ENCODE peak calls at places on chromosomes 1 and 21, in four cellular contexts. N is heart right ventricle, L is heart left ventricle, V is brain microvascular endothelial cell. Q is an unnamed sample.

GRCh38 chr1:41465741-41466140 is 18.7 kb downstream of the EDN2 start:
- DNase-seq in N (no peak), L (no peak), V (no peak), Q (peak)

GRCh38 chr1:79929356-79929755 is 922.8 kb upstream of the ADGRL4 start:
- DNase-seq in N (no peak), L (no peak), V (no peak), Q (no peak)

GRCh38 chr1:9319789-9320519 is 27.3 kb downstream of the SPSB1 start:
- DNase-seq in N (no peak), L (no peak), V (no peak), Q (no peak)

GRCh38 chr1:217921126-217921900 is 290.2 kb downstream of the SPATA17 start:
- DNase-seq in N (no peak), L (no peak), V (no peak), Q (no peak)

GRCh38 chr1:32327204-32327603 is 8.8 kb downstream of the MARCKSL1 start:
- DNase-seq in N (no peak), L (no peak), V (no peak), Q (no peak)

GRCh38 chr1:14466006-14466405 is 132.5 kb upstream of the KAZN start:
- DNase-seq in N (no peak), L (no peak), V (no peak), Q (no peak)

GRCh38 chr1:68429233-68429804 is 20.4 kb downstream of the RPE65 start:
- DNase-seq in N (no peak), L (no peak), V (no peak), Q (no peak)

GRCh38 chr21:41926068-41926806 is 27.6 kb downstream of the C2CD2 start:
- DNase-seq in N (no peak), L (no peak), V (peak), Q (peak)

GRCh38 chr1:110879758-110880606 is 7.0 kb downstream of the CD53 start:
- DNase-seq in N (no peak), L (no peak), V (no peak), Q (no peak)

GRCh38 chr1:165686121-165686970 is 12.0 kb downstream of the ALDH9A1 start:
- DNase-seq in N (no peak), L (no peak), V (no peak), Q (no peak)

GRCh38 chr1:202798792-202799331 is 9.4 kb downstream of the KDM5B start:
- DNase-seq in N (no peak), L (no peak), V (no peak), Q (no peak)

GRCh38 chr1:37305108-37305507 is 169.3 kb upstream of the ZC3H12A start:
- DNase-seq in N (no peak), L (no peak), V (no peak), Q (no peak)

GRCh38 chr1:155277896-155278688 is 829 bp downstream of the HCN3 start:
- DNase-seq in N (peak), L (peak), V (no peak), Q (peak)

GRCh38 chr21:38623552-38623951 is 125.3 kb upstream of the ERG start:
- DNase-seq in N (no peak), L (no peak), V (no peak), Q (no peak)

GRCh38 chr1:19038732-19039131 is 82.3 kb upstream of the IFFO2 start:
- DNase-seq in N (no peak), L (no peak), V (no peak), Q (no peak)

GRCh38 chr21:42624095-42624830 is 29.2 kb upstream of the PDE9A start:
- DNase-seq in N (no peak), L (no peak), V (no peak), Q (no peak)

GRCh38 chr1:234721476-234722266 is 111.7 kb upstream of the IRF2BP2 start:
- DNase-seq in N (peak), L (peak), V (peak), Q (no peak)

GRCh38 chr1:1917304-1917976 is 1.6 kb downstream of the TMEM52 start:
- DNase-seq in N (no peak), L (peak), V (no peak), Q (no peak)

GRCh38 chr1:229436178-229436577 is 2.3 kb upstream of the ACTA1 start:
- DNase-seq in N (no peak), L (peak), V (no peak), Q (no peak)

GRCh38 chr21:31557421-31557955 is 102.0 kb upstream of the SOD1 start:
- DNase-seq in N (no peak), L (no peak), V (no peak), Q (no peak)

GRCh38 chr21:43727571-43728466 is 8.9 kb downstream of the PDXK start:
- DNase-seq in N (no peak), L (no peak), V (no peak), Q (no peak)

GRCh38 chr1:178945763-178946266 is 74.9 kb upstream of the ANGPTL1 start:
- DNase-seq in N (no peak), L (no peak), V (peak), Q (no peak)

GRCh38 chr1:225762444-225762843 is 15.2 kb upstream of the SRP9 start:
- DNase-seq in N (no peak), L (no peak), V (peak), Q (no peak)

GRCh38 chr1:30109853-30110252 is 613.5 kb downstream of the MATN1 start:
- DNase-seq in N (no peak), L (no peak), V (no peak), Q (no peak)

GRCh38 chr1:154745286-154745731 is 124.8 kb downstream of the KCNN3 start:
- DNase-seq in N (peak), L (peak), V (no peak), Q (no peak)

GRCh38 chr1:77513839-77514763 is 168.4 kb downstream of the ZZZ3 start:
- DNase-seq in N (no peak), L (peak), V (peak), Q (no peak)

GRCh38 chr1:92736395-92736794 is 48.5 kb downstream of the EVI5 start:
- DNase-seq in N (no peak), L (no peak), V (no peak), Q (no peak)

GRCh38 chr1:116569776-116570357 is 959 bp downstream of the CD58 start:
- DNase-seq in N (peak), L (peak), V (no peak), Q (no peak)
- H3K27ac ChIP-seq in N (peak), L (peak), V (no peak), Q (peak)

DNA sequence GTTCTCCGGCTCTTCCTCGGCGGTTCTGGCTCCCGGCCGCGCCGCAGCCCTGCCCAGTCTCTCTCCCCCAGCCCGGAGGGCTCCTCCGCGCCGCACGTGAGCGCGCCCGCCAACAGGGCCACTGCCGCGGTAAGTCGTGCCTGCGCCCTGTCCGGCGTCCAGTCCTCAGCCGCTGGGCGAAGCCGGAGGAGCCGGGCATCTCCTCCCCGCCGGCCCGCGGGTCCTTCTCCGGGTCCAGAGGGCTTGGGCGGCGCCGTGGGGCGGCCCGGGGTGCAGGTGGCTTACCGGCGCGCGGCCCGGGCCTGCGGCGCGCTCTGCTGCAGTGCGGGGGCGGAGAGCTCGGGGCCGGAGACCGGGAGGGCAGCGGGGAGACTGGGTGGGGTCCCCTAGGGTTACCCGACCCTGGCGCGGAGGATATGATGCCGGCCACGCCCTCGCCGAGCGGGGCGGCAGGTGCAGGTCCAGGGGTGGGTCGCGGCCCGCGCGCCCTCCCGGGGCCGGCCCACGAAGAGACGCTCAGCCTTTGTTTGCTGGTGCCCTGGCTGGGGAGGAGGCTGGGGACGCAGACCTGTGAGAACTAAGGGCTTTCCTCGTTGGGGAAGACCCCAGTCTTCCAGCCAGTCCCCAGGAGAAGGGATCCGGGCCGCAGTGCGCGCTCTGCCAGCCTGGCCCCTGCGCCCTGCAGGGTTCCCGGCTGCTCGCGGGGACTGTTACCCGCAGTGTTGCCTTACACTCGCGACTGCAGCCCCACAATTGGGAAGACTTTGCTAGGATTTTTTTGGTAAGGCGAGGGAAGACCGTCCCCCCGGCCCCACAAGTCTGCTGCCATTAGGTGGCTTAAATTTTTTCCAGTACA is at the start of gene DOP1B:
- DNase-seq in N (no peak), L (peak), V (no peak), Q (no peak)
- TF ChIP-seq CTCF in N (no peak), L (no peak), V (no peak), Q (no peak)

GRCh38 chr1:101482306-101482705 is 245.5 kb downstream of the S1PR1 start:
- DNase-seq in N (no peak), L (no peak), V (no peak), Q (no peak)
- H3K27ac ChIP-seq in N (no peak), L (no peak), V (no peak), Q (no peak)

GRCh38 chr1:205709640-205710039 is 29.3 kb upstream of the SLC45A3 start:
- DNase-seq in N (no peak), L (no peak), V (no peak), Q (no peak)

GRCh38 chr1:205714190-205714905 is 34.0 kb upstream of the SLC45A3 start:
- DNase-seq in N (no peak), L (no peak), V (no peak), Q (peak)

GRCh38 chr1:205709059-205709398 is 28.7 kb upstream of the SLC45A3 start:
- DNase-seq in N (no peak), L (no peak), V (peak), Q (no peak)

GRCh38 chr1:205710201-205711062 is 30.1 kb upstream of the SLC45A3 start:
- DNase-seq in N (no peak), L (no peak), V (no peak), Q (no peak)

GRCh38 chr1:205711105-205712048 is 31.1 kb upstream of the SLC45A3 start:
- DNase-seq in N (no peak), L (peak), V (peak), Q (peak)
- TF ChIP-seq CTCF in N (peak), L (peak), V (peak), Q (peak)

GRCh38 chr1:114723915-114724314 is 7.3 kb upstream of the NRAS start:
- DNase-seq in N (no peak), L (no peak), V (no peak), Q (no peak)

GRCh38 chr1:114723457-114723856 is 6.9 kb upstream of the NRAS start:
- DNase-seq in N (no peak), L (no peak), V (no peak), Q (no peak)

GRCh38 chr1:114719424-114719787 is 2.8 kb upstream of the NRAS start:
- DNase-seq in N (no peak), L (no peak), V (peak), Q (no peak)

GRCh38 chr1:114718661-114719423 is 2.3 kb upstream of the NRAS start:
- DNase-seq in N (no peak), L (no peak), V (peak), Q (peak)

DNA sequence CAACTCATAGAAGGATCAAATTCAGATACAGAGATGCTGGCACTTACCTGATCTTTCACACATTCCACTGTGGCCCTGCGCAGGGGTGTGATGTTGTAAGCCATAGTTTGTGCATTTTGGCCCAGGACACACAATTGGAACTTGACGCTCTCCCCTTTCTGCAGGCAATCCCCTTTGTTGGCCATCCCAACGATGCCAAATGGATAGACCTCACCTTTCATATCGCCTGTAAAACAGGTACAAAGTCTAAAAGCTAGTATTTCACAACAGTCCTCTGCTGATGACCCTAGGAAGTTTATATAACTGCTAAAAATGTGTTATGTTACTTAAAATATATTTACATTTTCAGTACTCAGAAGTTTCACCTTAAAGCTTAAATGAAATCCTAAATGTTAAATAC is 3.9 kb upstream of the NRAS start:
- DNase-seq in N (no peak), L (no peak), V (no peak), Q (no peak)
- H3K27ac ChIP-seq in N (no peak), L (no peak), V (no peak), Q (no peak)

GRCh38 chr21:46323227-46323709 is 402 bp downstream of the C21orf58 start:
- DNase-seq in N (no peak), L (no peak), V (no peak), Q (no peak)

GRCh38 chr21:46326110-46326703 is 2.3 kb downstream of the PCNT start:
- DNase-seq in N (no peak), L (no peak), V (no peak), Q (no peak)

GRCh38 chr21:46324390-46325072 is 575 bp downstream of the PCNT start:
- DNase-seq in N (peak), L (peak), V (peak), Q (peak)

GRCh38 chr21:46323710-46324389 is at the start of the genes C21orf58 and PCNT:
- DNase-seq in N (peak), L (peak), V (peak), Q (peak)

DNA sequence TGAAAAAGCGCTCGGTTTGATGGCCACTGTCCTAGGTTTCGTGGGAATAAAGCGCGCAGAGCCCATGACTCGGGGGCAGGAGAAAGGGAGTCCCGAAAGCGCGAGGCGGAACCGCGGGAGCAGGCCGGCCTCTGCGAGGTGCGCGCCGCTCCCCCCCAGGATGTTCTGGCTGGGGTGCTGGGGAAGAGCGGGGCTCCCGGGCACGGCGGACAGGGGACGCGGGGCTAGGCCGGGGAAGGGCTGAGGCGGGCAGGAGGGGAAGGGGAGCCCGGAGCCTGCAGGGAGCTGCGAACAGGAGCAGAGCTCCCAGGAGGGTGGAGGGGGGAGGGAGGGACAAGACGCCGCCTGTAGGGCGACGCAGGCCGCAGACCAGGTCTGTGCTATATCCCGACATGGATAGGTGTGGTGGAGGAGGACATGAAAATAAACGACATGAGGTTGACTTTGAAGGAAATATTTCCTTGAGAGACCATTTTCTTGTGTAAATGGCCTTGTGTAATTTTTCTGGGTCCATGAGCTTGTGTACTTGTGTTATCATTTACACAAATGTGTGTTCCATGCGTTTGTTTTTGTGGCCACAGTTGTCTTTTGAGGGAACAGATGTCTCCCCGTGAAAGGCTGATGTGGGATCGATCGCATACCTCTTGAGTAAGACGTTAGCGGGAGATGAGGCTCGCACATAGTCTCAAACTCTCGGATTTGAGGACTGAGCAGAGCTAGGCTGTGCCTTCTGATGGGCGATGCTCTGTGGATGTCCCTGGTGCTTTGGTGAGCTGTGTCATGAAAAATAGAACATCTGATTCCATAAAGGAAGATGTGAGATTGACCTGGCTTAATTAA is 1.3 kb downstream of the PCNT start:
- DNase-seq in N (peak), L (peak), V (peak), Q (peak)
- TF ChIP-seq CTCF in N (no peak), L (peak), V (peak), Q (no peak)

DNA sequence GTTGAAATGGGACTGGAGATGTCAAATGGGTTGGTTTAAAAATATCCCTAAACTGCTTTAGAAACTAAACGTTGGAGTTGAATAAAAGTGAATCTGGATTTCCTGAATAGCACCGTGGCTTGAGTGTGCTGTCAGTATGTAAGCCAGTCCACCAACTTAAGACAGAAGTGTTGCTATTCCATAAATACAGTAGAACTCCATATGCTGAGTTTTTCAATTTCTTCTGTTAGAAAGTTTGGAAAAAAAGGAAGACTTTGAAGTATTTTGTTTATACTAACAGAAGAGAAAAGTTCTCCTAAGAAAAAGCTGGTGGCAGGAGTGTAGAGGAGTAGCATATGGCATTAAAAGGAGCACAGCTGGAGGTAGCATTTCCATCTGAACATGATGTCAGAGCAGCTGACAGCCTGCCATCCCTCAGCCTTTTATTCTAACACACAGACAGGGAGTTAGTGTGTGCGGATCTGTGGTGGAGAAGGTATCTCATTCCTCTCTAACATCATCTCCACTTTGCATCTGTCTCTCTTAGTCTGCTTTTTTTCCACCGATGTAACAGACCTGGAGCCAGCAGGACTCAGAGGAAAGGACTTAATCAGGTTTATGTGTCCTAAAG is at the start of gene ZBTB18:
- DNase-seq in N (no peak), L (no peak), V (peak), Q (no peak)
- H3K27ac ChIP-seq in N (peak), L (peak), V (no peak), Q (peak)

DNA sequence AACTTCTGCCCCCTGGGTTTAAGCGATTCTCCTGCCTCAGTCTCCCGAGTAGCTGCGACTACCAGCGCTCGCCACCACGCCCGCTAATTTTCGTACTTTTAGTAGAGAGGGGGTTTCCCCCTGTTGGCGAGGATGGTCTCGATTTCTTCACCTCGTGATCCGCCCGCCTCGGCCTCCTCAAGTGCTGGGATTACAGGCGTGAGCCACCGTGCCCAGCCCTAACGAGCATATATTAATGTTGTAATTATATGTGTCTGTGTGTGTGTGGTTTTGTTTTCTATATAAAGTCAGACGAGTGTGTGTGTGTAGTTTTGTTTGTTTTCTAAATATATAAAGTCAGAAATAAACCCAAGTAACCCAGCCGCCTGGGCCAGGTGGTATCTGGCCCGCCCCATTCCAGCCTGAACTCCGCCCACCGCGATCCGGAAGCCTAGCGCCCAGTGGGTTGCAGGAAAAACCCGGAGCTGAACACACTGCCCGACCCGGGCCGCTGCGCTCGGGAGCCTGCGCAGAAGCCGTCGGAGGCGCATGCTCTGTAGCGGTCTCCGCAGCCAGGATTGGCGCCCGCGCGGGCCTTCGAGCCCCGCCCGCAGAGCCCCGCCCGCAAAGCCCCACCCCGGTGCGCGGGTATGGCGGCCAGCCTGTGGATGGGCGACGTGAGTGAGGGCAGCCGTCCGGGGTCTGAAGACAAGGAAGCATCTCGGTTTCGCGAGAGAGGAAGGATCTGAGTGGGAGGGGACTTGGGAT is at the start of gene TRNAU1AP:
- DNase-seq in N (peak), L (peak), V (peak), Q (peak)
- TF ChIP-seq CTCF in N (peak), L (peak), V (no peak), Q (no peak)

GRCh38 chr1:12472410-12472797 is 145.6 kb downstream of the DHRS3 start:
- DNase-seq in N (no peak), L (no peak), V (no peak), Q (no peak)
- H3K27ac ChIP-seq in N (peak), L (peak), V (peak), Q (no peak)

GRCh38 chr1:184110253-184111204 is 59.0 kb downstream of the TSEN15 start:
- DNase-seq in N (no peak), L (no peak), V (no peak), Q (no peak)
- TF ChIP-seq CTCF in N (no peak), L (no peak), V (peak), Q (no peak)

Q was measured in RWPE1.